ENCODE peak calls at places on chromosome 11, in ten cellular contexts. One of them, this sample, is unnamed.

GRCh38 chr11:76604081-76604601 is 66.4 kb downstream of the LRRC32 start:
- DNase-seq in CD8-positive, alpha-beta T cell: no peak
- DNase-seq in breast epithelium: peak
- DNase-seq in neural progenitor cell: no peak
- DNase-seq in HL-60: no peak
- DNase-seq in prostate gland: no peak
- DNase-seq in A549: no peak
- DNase-seq in brain microvascular endothelial cell: no peak
- DNase-seq in fibroblast of lung: no peak
- DNase-seq in GM23338: no peak
- DNase-seq in this sample: no peak

GRCh38 chr11:29333993-29334780 is 682.6 kb downstream of the KCNA4 start:
- DNase-seq in HL-60: no peak
- DNase-seq in neural progenitor cell: peak
- DNase-seq in fibroblast of lung: peak
- DNase-seq in brain microvascular endothelial cell: peak
- DNase-seq in prostate gland: no peak
- DNase-seq in A549: peak
- DNase-seq in breast epithelium: no peak
- DNase-seq in CD8-positive, alpha-beta T cell: no peak
- DNase-seq in GM23338: peak
- DNase-seq in this sample: no peak

GRCh38 chr11:6191733-6192132 is 7.3 kb upstream of the OR52W1 start:
- DNase-seq in breast epithelium: no peak
- DNase-seq in neural progenitor cell: no peak
- DNase-seq in prostate gland: no peak
- DNase-seq in HL-60: peak
- DNase-seq in brain microvascular endothelial cell: no peak
- DNase-seq in CD8-positive, alpha-beta T cell: no peak
- DNase-seq in GM23338: no peak
- DNase-seq in A549: no peak
- DNase-seq in fibroblast of lung: no peak
- DNase-seq in this sample: no peak

GRCh38 chr11:128411812-128412211 is 175.5 kb downstream of the ETS1 start:
- DNase-seq in neural progenitor cell: no peak
- DNase-seq in prostate gland: no peak
- DNase-seq in breast epithelium: no peak
- DNase-seq in HL-60: no peak
- DNase-seq in A549: no peak
- DNase-seq in brain microvascular endothelial cell: no peak
- DNase-seq in GM23338: no peak
- DNase-seq in CD8-positive, alpha-beta T cell: no peak
- DNase-seq in fibroblast of lung: no peak
- DNase-seq in this sample: no peak

GRCh38 chr11:128569291-128569690 is 18.1 kb downstream of the ETS1 start:
- DNase-seq in CD8-positive, alpha-beta T cell: no peak
- DNase-seq in brain microvascular endothelial cell: no peak
- DNase-seq in GM23338: no peak
- DNase-seq in A549: no peak
- DNase-seq in breast epithelium: no peak
- DNase-seq in neural progenitor cell: no peak
- DNase-seq in fibroblast of lung: no peak
- DNase-seq in HL-60: no peak
- DNase-seq in prostate gland: no peak
- DNase-seq in this sample: no peak

GRCh38 chr11:120267319-120267718 is 27.4 kb downstream of the POU2F3 start:
- DNase-seq in fibroblast of lung: no peak
- DNase-seq in brain microvascular endothelial cell: no peak
- DNase-seq in GM23338: no peak
- DNase-seq in prostate gland: no peak
- DNase-seq in A549: no peak
- DNase-seq in CD8-positive, alpha-beta T cell: no peak
- DNase-seq in neural progenitor cell: no peak
- DNase-seq in breast epithelium: no peak
- DNase-seq in HL-60: no peak
- DNase-seq in this sample: no peak

GRCh38 chr11:61691378-61692156 is 11.4 kb downstream of the DAGLA start:
- DNase-seq in HL-60: no peak
- DNase-seq in CD8-positive, alpha-beta T cell: no peak
- DNase-seq in breast epithelium: no peak
- DNase-seq in brain microvascular endothelial cell: no peak
- DNase-seq in prostate gland: no peak
- DNase-seq in fibroblast of lung: no peak
- DNase-seq in A549: no peak
- DNase-seq in GM23338: peak
- DNase-seq in neural progenitor cell: peak
- DNase-seq in this sample: no peak

GRCh38 chr11:131691558-131692041 is 321.2 kb downstream of the NTM start:
- DNase-seq in GM23338: peak
- DNase-seq in breast epithelium: no peak
- DNase-seq in fibroblast of lung: peak
- DNase-seq in brain microvascular endothelial cell: no peak
- DNase-seq in neural progenitor cell: peak
- DNase-seq in HL-60: no peak
- DNase-seq in prostate gland: no peak
- DNase-seq in CD8-positive, alpha-beta T cell: no peak
- DNase-seq in A549: no peak
- DNase-seq in this sample: no peak

GRCh38 chr11:106956887-106957505 is 61.3 kb downstream of the GUCY1A2 start:
- DNase-seq in A549: no peak
- DNase-seq in prostate gland: no peak
- DNase-seq in brain microvascular endothelial cell: no peak
- DNase-seq in CD8-positive, alpha-beta T cell: no peak
- DNase-seq in HL-60: no peak
- DNase-seq in fibroblast of lung: no peak
- DNase-seq in neural progenitor cell: peak
- DNase-seq in GM23338: peak
- DNase-seq in breast epithelium: no peak
- DNase-seq in this sample: peak

GRCh38 chr11:32003335-32003734 is 87.5 kb upstream of the RCN1 start:
- DNase-seq in prostate gland: no peak
- DNase-seq in neural progenitor cell: no peak
- DNase-seq in brain microvascular endothelial cell: no peak
- DNase-seq in HL-60: no peak
- DNase-seq in CD8-positive, alpha-beta T cell: no peak
- DNase-seq in fibroblast of lung: no peak
- DNase-seq in GM23338: no peak
- DNase-seq in breast epithelium: no peak
- DNase-seq in A549: no peak
- DNase-seq in this sample: no peak

GRCh38 chr11:3347127-3347526 is 31.8 kb downstream of the ZNF195 start:
- DNase-seq in HL-60: no peak
- DNase-seq in CD8-positive, alpha-beta T cell: no peak
- DNase-seq in GM23338: no peak
- DNase-seq in neural progenitor cell: no peak
- DNase-seq in A549: no peak
- DNase-seq in brain microvascular endothelial cell: no peak
- DNase-seq in prostate gland: no peak
- DNase-seq in fibroblast of lung: no peak
- DNase-seq in breast epithelium: no peak
- DNase-seq in this sample: no peak

GRCh38 chr11:69115586-69116560 is 39.9 kb upstream of the SMIM38 start:
- DNase-seq in prostate gland: peak
- DNase-seq in fibroblast of lung: peak
- DNase-seq in breast epithelium: peak
- DNase-seq in brain microvascular endothelial cell: no peak
- DNase-seq in GM23338: no peak
- DNase-seq in CD8-positive, alpha-beta T cell: no peak
- DNase-seq in A549: no peak
- DNase-seq in HL-60: no peak
- DNase-seq in neural progenitor cell: no peak
- DNase-seq in this sample: no peak

GRCh38 chr11:69113226-69113625 is 42.5 kb upstream of the SMIM38 start:
- DNase-seq in fibroblast of lung: no peak
- DNase-seq in prostate gland: no peak
- DNase-seq in CD8-positive, alpha-beta T cell: no peak
- DNase-seq in breast epithelium: no peak
- DNase-seq in GM23338: no peak
- DNase-seq in brain microvascular endothelial cell: no peak
- DNase-seq in A549: no peak
- DNase-seq in HL-60: no peak
- DNase-seq in neural progenitor cell: no peak
- DNase-seq in this sample: no peak

GRCh38 chr11:69113646-69114340 is 41.9 kb upstream of the SMIM38 start:
- DNase-seq in HL-60: no peak
- DNase-seq in fibroblast of lung: no peak
- DNase-seq in A549: no peak
- DNase-seq in breast epithelium: no peak
- DNase-seq in CD8-positive, alpha-beta T cell: no peak
- DNase-seq in GM23338: no peak
- DNase-seq in neural progenitor cell: no peak
- DNase-seq in prostate gland: no peak
- DNase-seq in brain microvascular endothelial cell: no peak
- DNase-seq in this sample: no peak

GRCh38 chr11:69114811-69115523 is 40.8 kb upstream of the SMIM38 start:
- DNase-seq in A549: no peak
- DNase-seq in GM23338: no peak
- DNase-seq in neural progenitor cell: no peak
- DNase-seq in prostate gland: peak
- DNase-seq in fibroblast of lung: no peak
- DNase-seq in brain microvascular endothelial cell: no peak
- DNase-seq in CD8-positive, alpha-beta T cell: no peak
- DNase-seq in breast epithelium: no peak
- DNase-seq in HL-60: no peak
- DNase-seq in this sample: no peak

GRCh38 chr11:69114362-69114761 is 41.4 kb upstream of the SMIM38 start:
- DNase-seq in GM23338: no peak
- DNase-seq in neural progenitor cell: no peak
- DNase-seq in prostate gland: no peak
- DNase-seq in breast epithelium: no peak
- DNase-seq in HL-60: no peak
- DNase-seq in CD8-positive, alpha-beta T cell: no peak
- DNase-seq in fibroblast of lung: no peak
- DNase-seq in brain microvascular endothelial cell: no peak
- DNase-seq in A549: no peak
- DNase-seq in this sample: no peak
- H3K27ac ChIP-seq in GM23338: no peak
- H3K27ac ChIP-seq in neural progenitor cell: no peak
- H3K27ac ChIP-seq in prostate gland: no peak
- H3K27ac ChIP-seq in breast epithelium: no peak
- H3K27ac ChIP-seq in HL-60: no peak
- H3K27ac ChIP-seq in CD8-positive, alpha-beta T cell: no peak
- H3K27ac ChIP-seq in fibroblast of lung: no peak
- H3K27ac ChIP-seq in brain microvascular endothelial cell: no peak
- H3K27ac ChIP-seq in A549: peak
- H3K27ac ChIP-seq in this sample: no peak

GRCh38 chr11:67355023-67355793 is 1.9 kb upstream of the POLD4 start:
- DNase-seq in prostate gland: no peak
- DNase-seq in neural progenitor cell: no peak
- DNase-seq in brain microvascular endothelial cell: no peak
- DNase-seq in CD8-positive, alpha-beta T cell: no peak
- DNase-seq in breast epithelium: no peak
- DNase-seq in GM23338: no peak
- DNase-seq in HL-60: no peak
- DNase-seq in fibroblast of lung: no peak
- DNase-seq in A549: peak
- DNase-seq in this sample: no peak
- H3K4me3 ChIP-seq in prostate gland: no peak
- H3K4me3 ChIP-seq in neural progenitor cell: no peak
- H3K4me3 ChIP-seq in brain microvascular endothelial cell: no peak
- H3K4me3 ChIP-seq in CD8-positive, alpha-beta T cell: no peak
- H3K4me3 ChIP-seq in breast epithelium: no peak
- H3K4me3 ChIP-seq in GM23338: no peak
- H3K4me3 ChIP-seq in HL-60: no peak
- H3K4me3 ChIP-seq in fibroblast of lung: no peak
- H3K4me3 ChIP-seq in A549: peak
- H3K4me3 ChIP-seq in this sample: no peak

GRCh38 chr11:18743365-18743764 is 17.4 kb upstream of the IGSF22 start:
- DNase-seq in A549: no peak
- DNase-seq in GM23338: no peak
- DNase-seq in HL-60: no peak
- DNase-seq in CD8-positive, alpha-beta T cell: no peak
- DNase-seq in breast epithelium: no peak
- DNase-seq in prostate gland: no peak
- DNase-seq in fibroblast of lung: no peak
- DNase-seq in brain microvascular endothelial cell: no peak
- DNase-seq in neural progenitor cell: no peak
- DNase-seq in this sample: no peak

GRCh38 chr11:18739684-18740083 is 13.7 kb upstream of the IGSF22 start:
- DNase-seq in brain microvascular endothelial cell: no peak
- DNase-seq in HL-60: no peak
- DNase-seq in GM23338: no peak
- DNase-seq in A549: no peak
- DNase-seq in neural progenitor cell: no peak
- DNase-seq in CD8-positive, alpha-beta T cell: no peak
- DNase-seq in fibroblast of lung: no peak
- DNase-seq in breast epithelium: no peak
- DNase-seq in prostate gland: no peak
- DNase-seq in this sample: no peak

GRCh38 chr11:18745251-18745650 is 19.3 kb upstream of the IGSF22 start:
- DNase-seq in A549: no peak
- DNase-seq in breast epithelium: no peak
- DNase-seq in HL-60: no peak
- DNase-seq in neural progenitor cell: no peak
- DNase-seq in brain microvascular endothelial cell: no peak
- DNase-seq in prostate gland: no peak
- DNase-seq in GM23338: peak
- DNase-seq in fibroblast of lung: no peak
- DNase-seq in CD8-positive, alpha-beta T cell: no peak
- DNase-seq in this sample: no peak

GRCh38 chr11:18743900-18744514 is 18.0 kb upstream of the IGSF22 start:
- DNase-seq in CD8-positive, alpha-beta T cell: no peak
- DNase-seq in breast epithelium: no peak
- DNase-seq in brain microvascular endothelial cell: no peak
- DNase-seq in fibroblast of lung: no peak
- DNase-seq in HL-60: no peak
- DNase-seq in GM23338: no peak
- DNase-seq in prostate gland: no peak
- DNase-seq in A549: no peak
- DNase-seq in neural progenitor cell: no peak
- DNase-seq in this sample: no peak

DNA sequence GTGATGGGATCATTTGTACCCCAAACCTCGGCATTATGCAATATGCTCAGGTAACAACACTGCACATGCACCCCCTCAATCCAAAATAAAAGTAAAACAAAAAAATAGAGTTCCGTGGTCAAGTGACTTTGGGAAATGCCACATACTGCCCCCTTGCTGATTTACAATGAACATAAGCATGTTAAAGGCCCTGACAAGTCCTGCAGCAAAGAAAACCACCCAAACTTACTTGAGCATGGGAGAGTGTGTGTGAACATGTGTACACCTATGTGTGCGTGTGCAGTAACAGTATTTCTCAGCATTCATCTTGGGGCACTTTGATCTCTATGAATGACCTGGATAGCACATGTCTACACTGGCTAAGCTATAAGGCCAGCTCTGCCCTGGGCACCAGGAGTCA is 15.8 kb upstream of the IGSF22 start:
- DNase-seq in HL-60: no peak
- DNase-seq in fibroblast of lung: no peak
- DNase-seq in neural progenitor cell: no peak
- DNase-seq in CD8-positive, alpha-beta T cell: no peak
- DNase-seq in brain microvascular endothelial cell: no peak
- DNase-seq in breast epithelium: no peak
- DNase-seq in A549: no peak
- DNase-seq in prostate gland: no peak
- DNase-seq in GM23338: no peak
- DNase-seq in this sample: no peak
- H3K27ac ChIP-seq in HL-60: no peak
- H3K27ac ChIP-seq in fibroblast of lung: no peak
- H3K27ac ChIP-seq in neural progenitor cell: no peak
- H3K27ac ChIP-seq in CD8-positive, alpha-beta T cell: no peak
- H3K27ac ChIP-seq in brain microvascular endothelial cell: no peak
- H3K27ac ChIP-seq in breast epithelium: no peak
- H3K27ac ChIP-seq in A549: no peak
- H3K27ac ChIP-seq in prostate gland: no peak
- H3K27ac ChIP-seq in GM23338: no peak
- H3K27ac ChIP-seq in this sample: no peak

GRCh38 chr11:74492974-74493815 is at the start of gene LIPT2:
- DNase-seq in HL-60: peak
- DNase-seq in GM23338: peak
- DNase-seq in A549: peak
- DNase-seq in CD8-positive, alpha-beta T cell: peak
- DNase-seq in breast epithelium: peak
- DNase-seq in fibroblast of lung: peak
- DNase-seq in neural progenitor cell: peak
- DNase-seq in prostate gland: peak
- DNase-seq in brain microvascular endothelial cell: peak
- DNase-seq in this sample: peak
- H3K4me3 ChIP-seq in HL-60: peak
- H3K4me3 ChIP-seq in GM23338: peak
- H3K4me3 ChIP-seq in A549: peak
- H3K4me3 ChIP-seq in CD8-positive, alpha-beta T cell: peak
- H3K4me3 ChIP-seq in breast epithelium: peak
- H3K4me3 ChIP-seq in fibroblast of lung: peak
- H3K4me3 ChIP-seq in neural progenitor cell: peak
- H3K4me3 ChIP-seq in prostate gland: peak
- H3K4me3 ChIP-seq in brain microvascular endothelial cell: peak
- H3K4me3 ChIP-seq in this sample: peak

This sample was measured in SK-N-MC.